ENCODE peak calls at places on chromosomes 11 and 22, in seven cellular contexts. A, O, R, V, B, C and G are unnamed samples.

GRCh38 chr11:17439316-17439782 is 37.3 kb downstream of the ABCC8 start:
- DNase-seq in B (no peak), A (no peak), C (no peak), O (no peak), V (no peak), R (peak), G (no peak)

GRCh38 chr11:10818594-10818993 is 9.9 kb upstream of the EIF4G2 start:
- DNase-seq in R (peak), B (no peak), C (no peak), O (no peak), A (no peak), V (no peak), G (peak)

GRCh38 chr22:48143856-48144255 is 1381.4 kb downstream of the TBC1D22A start:
- DNase-seq in A (no peak), B (no peak), O (peak), V (no peak), R (no peak), C (no peak), G (no peak)

GRCh38 chr11:47731466-47731865 is 16.3 kb upstream of the AGBL2 start:
- DNase-seq in R (no peak), C (no peak), O (no peak), A (no peak), V (no peak), B (no peak), G (no peak)

GRCh38 chr11:65434057-65434666 is 11.6 kb downstream of the NEAT1 start:
- DNase-seq in V (no peak), R (peak), O (peak), C (no peak), B (no peak), A (no peak), G (peak)

GRCh38 chr11:123308077-123308476 is 113.0 kb upstream of the CLMP start:
- DNase-seq in R (no peak), O (no peak), C (peak), A (no peak), B (no peak), V (no peak), G (peak)

GRCh38 chr11:18775492-18776292 is 15.9 kb downstream of the PTPN5 start:
- DNase-seq in B (peak), C (peak), R (peak), V (no peak), O (no peak), A (peak), G (peak)

GRCh38 chr11:121557348-121557747 is 104.6 kb upstream of the SORL1-AS1 start:
- DNase-seq in A (no peak), V (no peak), R (no peak), C (peak), O (no peak), B (no peak), G (no peak)

GRCh38 chr22:38284042-38284402 is 11.2 kb upstream of the TMEM184B start:
- DNase-seq in B (no peak), R (no peak), A (no peak), V (peak), O (no peak), C (no peak), G (peak)

GRCh38 chr11:102047305-102047924 is at the start of gene CFAP300:
- DNase-seq in C (peak), R (peak), V (peak), O (peak), A (peak), B (peak), G (peak)

GRCh38 chr11:35683728-35684339 is 21.3 kb downstream of the TRIM44 start:
- DNase-seq in O (no peak), B (no peak), C (peak), R (no peak), A (no peak), V (no peak), G (peak)

GRCh38 chr11:126438272-126438671 is 82.8 kb downstream of the ST3GAL4 start:
- DNase-seq in V (no peak), R (no peak), C (no peak), O (no peak), A (peak), B (no peak), G (no peak)

GRCh38 chr11:119759324-119759723 is 30.3 kb upstream of the NECTIN1 start:
- DNase-seq in O (no peak), B (peak), R (no peak), A (no peak), C (peak), V (no peak), G (peak)

GRCh38 chr11:27211370-27212127 is 151.5 kb downstream of the CCDC34 start:
- DNase-seq in V (no peak), A (no peak), R (no peak), B (no peak), O (no peak), C (no peak), G (no peak)

GRCh38 chr11:27672836-27673464 is 27.3 kb downstream of the BDNF start:
- DNase-seq in O (no peak), A (no peak), C (no peak), R (peak), B (peak), V (no peak), G (no peak)

GRCh38 chr11:19183641-19184040 is 18.1 kb downstream of the CSRP3 start:
- DNase-seq in O (no peak), A (no peak), V (no peak), R (no peak), C (no peak), B (no peak), G (no peak)

GRCh38 chr11:29963796-29964195 is 53.0 kb downstream of the KCNA4 start:
- DNase-seq in C (no peak), V (no peak), R (no peak), O (no peak), B (no peak), A (no peak), G (no peak)

GRCh38 chr11:67316882-67317364 is 13.6 kb downstream of the SSH3 start:
- DNase-seq in C (no peak), V (no peak), O (no peak), R (no peak), A (no peak), B (peak), G (no peak)

GRCh38 chr11:131499199-131499598 is 128.8 kb downstream of the NTM start:
- DNase-seq in V (no peak), A (no peak), R (no peak), O (no peak), B (no peak), C (no peak), G (no peak)

GRCh38 chr11:13090228-13090708 is 81.2 kb downstream of the RASSF10 start:
- DNase-seq in V (no peak), C (no peak), A (no peak), O (no peak), R (no peak), B (no peak), G (no peak)

GRCh38 chr11:1296287-1296686 is 13.1 kb downstream of the TOLLIP start:
- DNase-seq in B (no peak), C (no peak), O (peak), R (no peak), V (peak), A (no peak), G (no peak)

DNA sequence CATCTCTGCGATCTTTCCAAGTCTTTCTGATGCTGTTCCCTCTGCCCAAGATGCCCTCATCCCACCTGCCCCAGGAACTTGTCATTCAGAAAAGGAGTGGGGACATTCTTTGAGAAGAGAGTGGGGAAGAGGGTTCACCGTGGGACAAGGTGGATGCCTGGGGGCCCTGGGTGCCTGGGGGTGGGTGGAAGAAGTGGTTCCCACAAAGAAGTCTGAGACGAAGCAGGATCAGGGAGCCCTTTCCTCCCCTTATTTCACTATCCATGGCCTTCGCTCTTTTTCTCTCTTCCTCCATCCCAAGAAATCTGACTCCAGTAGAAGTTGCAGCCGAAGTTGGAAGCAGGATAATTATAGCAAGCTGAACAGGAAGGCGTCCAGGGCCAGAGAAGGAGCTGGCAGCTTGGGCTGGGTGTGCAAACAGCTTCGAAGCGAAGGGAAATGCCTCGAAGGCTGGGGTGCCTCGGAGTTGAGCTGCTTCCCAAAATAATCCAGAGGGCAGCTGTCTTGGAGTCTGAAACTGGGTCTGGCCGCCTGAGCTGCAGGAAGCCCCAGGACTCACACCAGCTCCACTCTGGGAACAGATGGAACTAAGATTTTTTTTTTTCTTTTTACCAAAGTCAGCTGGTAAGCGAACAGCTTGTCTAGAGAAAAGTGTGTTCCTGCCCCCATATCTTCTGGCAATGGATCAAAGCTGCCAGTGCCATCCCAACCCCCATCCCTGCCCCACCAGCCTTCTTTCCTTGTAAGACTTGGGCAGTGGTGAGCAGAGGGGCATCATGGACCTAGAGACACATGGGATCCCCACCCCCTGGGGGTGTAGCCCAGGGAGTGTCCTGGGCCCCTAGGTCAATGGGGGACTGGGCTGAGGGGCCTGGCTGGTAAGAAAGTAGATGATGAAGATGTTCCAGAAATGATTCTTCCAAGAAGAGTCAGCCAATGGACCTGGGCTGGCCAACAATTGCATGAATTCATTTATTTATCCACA is 31.5 kb downstream of the PARVG start:
- DNase-seq in R (no peak), O (peak), C (no peak), A (no peak), B (no peak), V (peak), G (no peak)
- TF ChIP-seq CTCF in R (no peak), O (no peak), C (no peak), A (no peak), B (no peak), V (no peak), G (no peak)

DNA sequence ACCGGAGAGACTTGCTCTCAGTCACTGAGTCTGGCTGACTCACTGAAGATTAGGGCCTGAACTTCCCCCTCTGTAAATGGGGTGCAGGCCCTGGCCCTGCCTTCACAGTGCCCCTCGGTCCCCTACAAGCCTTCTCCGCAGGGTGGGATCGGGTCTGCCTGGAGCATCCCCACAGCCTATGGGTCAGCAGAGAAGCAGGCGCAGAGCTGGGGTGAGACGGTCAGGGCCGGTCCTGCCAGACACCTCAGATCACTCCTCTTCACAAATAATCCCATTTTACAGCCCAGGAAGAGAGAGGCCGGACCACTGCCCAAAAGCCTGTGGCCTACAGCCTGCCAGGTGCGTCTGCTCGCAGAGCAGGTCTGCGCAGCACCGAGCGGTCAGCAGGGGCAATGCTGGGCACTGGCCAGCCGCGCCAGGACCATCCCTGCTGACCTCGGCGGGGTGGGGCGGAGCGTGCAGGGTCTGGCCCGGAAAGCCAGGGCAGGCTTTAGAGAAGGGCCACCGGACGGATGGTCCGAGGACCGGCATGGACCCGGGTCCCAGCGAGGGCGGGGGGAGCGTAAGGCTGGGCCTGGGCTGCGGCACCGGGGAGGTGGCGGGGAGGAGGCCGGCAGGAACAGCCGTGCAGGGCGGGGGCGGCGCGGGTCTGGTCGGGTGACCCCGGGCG is 518 bp upstream of the SEPTIN5 start:
- DNase-seq in R (no peak), O (peak), V (no peak), C (no peak), B (no peak), A (no peak), G (no peak)
- TF ChIP-seq CTCF in R (no peak), O (no peak), V (no peak), C (no peak), B (no peak), A (no peak), G (no peak)

GRCh38 chr11:22173532-22173931 is 19.4 kb upstream of the ANO5 start:
- DNase-seq in B (no peak), V (no peak), C (no peak), R (no peak), A (no peak), O (no peak), G (no peak)

GRCh38 chr11:22177186-22177585 is 15.7 kb upstream of the ANO5 start:
- DNase-seq in O (no peak), R (peak), V (no peak), A (no peak), B (no peak), C (no peak), G (no peak)
- TF ChIP-seq CTCF in O (no peak), R (no peak), V (no peak), A (no peak), B (no peak), C (no peak), G (no peak)

GRCh38 chr11:16155448-16155847 is 200.9 kb downstream of the SOX6 start:
- DNase-seq in A (no peak), O (no peak), B (no peak), R (peak), V (no peak), C (no peak), G (no peak)
- TF ChIP-seq CTCF in A (no peak), O (no peak), B (no peak), R (no peak), V (no peak), C (no peak), G (no peak)

GRCh38 chr11:34636127-34636526 is 15.2 kb downstream of the EHF start:
- DNase-seq in A (no peak), O (no peak), B (no peak), V (no peak), C (no peak), R (no peak), G (no peak)

GRCh38 chr11:34633640-34633989 is 12.7 kb downstream of the EHF start:
- DNase-seq in A (no peak), O (no peak), B (no peak), C (no peak), V (no peak), R (no peak), G (no peak)

GRCh38 chr11:34632105-34632780 is 11.3 kb downstream of the EHF start:
- DNase-seq in B (no peak), A (no peak), O (no peak), C (no peak), V (no peak), R (peak), G (no peak)

GRCh38 chr11:34631737-34632104 is 10.8 kb downstream of the EHF start:
- DNase-seq in O (no peak), V (no peak), B (no peak), A (no peak), R (no peak), C (no peak), G (no peak)

GRCh38 chr11:34633990-34634725 is 13.3 kb downstream of the EHF start:
- DNase-seq in R (peak), B (no peak), A (no peak), V (no peak), O (no peak), C (peak), G (no peak)
- TF ChIP-seq CTCF in R (no peak), B (no peak), A (no peak), V (no peak), O (no peak), C (no peak), G (no peak)

GRCh38 chr22:36573815-36574350 is 44.9 kb upstream of the EIF3D start:
- DNase-seq in O (no peak), R (no peak), V (no peak), C (no peak), A (no peak), B (no peak), G (no peak)

GRCh38 chr22:36568846-36569245 is 39.9 kb upstream of the EIF3D start:
- DNase-seq in A (no peak), O (no peak), B (no peak), C (no peak), V (no peak), R (no peak), G (no peak)

GRCh38 chr22:36571991-36572390 is 43.0 kb upstream of the EIF3D start:
- DNase-seq in B (no peak), O (no peak), R (peak), C (no peak), A (no peak), V (no peak), G (peak)

GRCh38 chr22:36566720-36567119 is 37.8 kb upstream of the EIF3D start:
- DNase-seq in C (no peak), V (no peak), B (no peak), A (no peak), O (no peak), R (no peak), G (no peak)

DNA sequence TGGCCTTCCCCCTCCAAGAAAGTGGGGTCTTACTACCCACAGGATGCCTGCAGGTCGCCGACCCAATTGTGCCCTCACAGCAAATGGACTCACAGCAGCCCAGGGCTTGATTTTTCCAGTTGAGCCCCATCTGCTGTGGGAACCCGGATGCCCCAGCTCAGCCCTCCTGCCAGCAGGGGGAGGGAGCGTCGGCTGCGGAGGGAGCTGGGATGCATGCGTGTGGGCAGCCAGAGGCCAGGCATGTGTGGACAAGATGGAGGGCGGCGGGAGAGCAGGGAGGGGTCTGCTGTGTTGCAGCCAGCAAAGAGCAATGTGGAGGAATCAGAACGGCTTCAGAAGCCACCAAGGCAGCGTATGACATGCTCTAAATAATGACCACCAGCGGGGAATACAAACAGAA is 41.0 kb upstream of the EIF3D start:
- DNase-seq in V (no peak), O (no peak), A (no peak), C (no peak), R (peak), B (no peak), G (peak)
- TF ChIP-seq CTCF in V (no peak), O (no peak), A (peak), C (no peak), R (no peak), B (no peak), G (peak)